ENCODE peak calls at places on chromosome 4, in five cellular contexts. O is heart right ventricle, T is neural progenitor cell, P is AG04450, H is uterus. D is an unnamed sample. For H3K9me3, the result is how much of the 10 kb centered on the place peaks cover.

GRCh38 chr4:143091862-143092261 is 92.9 kb upstream of the USP38 start:
- DNase-seq in T (no peak), O (no peak), P (no peak), H (no peak), D (no peak)

GRCh38 chr4:153661215-153661822 is 22.8 kb upstream of the TLR2 start:
- DNase-seq in P (no peak), H (no peak), O (no peak), T (no peak), D (no peak)

GRCh38 chr4:76977731-76978350 is 28.3 kb downstream of the SEPTIN11 start:
- DNase-seq in H (no peak), T (no peak), O (no peak), P (peak), D (no peak)

GRCh38 chr4:1072830-1073446 is 40.4 kb downstream of the RNF212 start:
- DNase-seq in P (no peak), O (no peak), T (peak), H (peak), D (peak)

GRCh38 chr4:11805837-11806236 is 377.1 kb upstream of the HS3ST1 start:
- DNase-seq in O (no peak), T (peak), H (no peak), P (no peak), D (no peak)

GRCh38 chr4:184668096-184668495 is 18.6 kb downstream of the PRIMPOL start:
- DNase-seq in O (no peak), T (no peak), H (no peak), P (no peak), D (no peak)

GRCh38 chr4:15348236-15348635 is 79.6 kb upstream of the C1QTNF7 start:
- DNase-seq in T (no peak), H (no peak), P (no peak), O (no peak), D (no peak)

GRCh38 chr4:143021384-143021783 is 163.3 kb upstream of the USP38 start:
- DNase-seq in O (no peak), H (no peak), T (no peak), P (no peak), D (no peak)

GRCh38 chr4:2256781-2257191 is 5.1 kb downstream of the MXD4 start:
- DNase-seq in P (no peak), H (peak), O (peak), T (no peak), D (peak)

GRCh38 chr4:174037631-174038030 is 245.8 kb downstream of the FBXO8 start:
- DNase-seq in H (no peak), T (no peak), P (no peak), O (no peak), D (no peak)

DNA sequence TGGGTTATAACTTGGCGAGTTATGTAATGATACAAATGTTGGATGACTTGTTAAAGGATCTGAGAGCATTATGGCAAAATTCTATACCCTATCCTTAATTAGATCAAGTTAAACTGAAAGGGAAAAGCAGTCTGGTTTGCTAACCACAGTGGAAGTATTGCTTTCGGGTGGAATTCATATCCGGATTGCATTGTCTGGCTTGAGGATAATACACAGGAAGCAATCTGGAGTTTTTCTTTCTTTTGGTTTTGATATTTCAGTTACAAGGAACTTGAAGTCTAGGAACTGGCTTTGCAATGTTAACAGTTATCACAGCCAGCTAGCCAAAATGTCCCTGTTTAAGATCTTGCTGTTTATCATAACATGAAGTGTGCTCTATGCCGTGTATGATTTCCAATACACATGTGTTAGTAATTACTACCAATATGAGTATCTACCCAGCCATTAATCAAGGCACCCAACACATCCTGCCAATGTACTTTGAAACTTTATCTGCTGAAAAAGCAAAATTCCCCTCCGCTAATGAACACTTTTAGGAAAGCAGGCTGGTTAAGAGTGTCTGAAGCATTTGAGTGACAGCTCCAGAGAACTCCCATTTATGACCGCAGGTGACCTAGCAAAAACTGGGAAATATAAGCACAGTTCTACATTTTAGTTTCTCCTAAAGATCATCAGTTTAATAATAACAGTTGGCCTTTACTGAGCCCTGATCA is 146.4 kb downstream of the PALLD start:
- DNase-seq in P (no peak), H (no peak), T (no peak), O (no peak), D (no peak)
- H3K4me3 ChIP-seq in P (no peak), H (no peak), T (no peak), O (no peak), D (no peak)

GRCh38 chr4:166994686-166995085 is 239.6 kb downstream of the SPOCK3 start:
- DNase-seq in P (no peak), T (no peak), O (no peak), H (no peak), D (no peak)

GRCh38 chr4:166996216-166996615 is 238.1 kb downstream of the SPOCK3 start:
- DNase-seq in P (no peak), O (no peak), T (no peak), H (no peak), D (no peak)

GRCh38 chr4:167000141-167000852 is 234.0 kb downstream of the SPOCK3 start:
- DNase-seq in T (no peak), O (no peak), H (no peak), P (no peak), D (no peak)
- H3K27ac ChIP-seq in T (no peak), O (no peak), H (no peak), P (no peak), D (no peak)

GRCh38 chr4:25215506-25215905 is 18.3 kb upstream of the PI4K2B start:
- DNase-seq in P (no peak), H (no peak), O (no peak), T (peak), D (no peak)
- H3K9me3 ChIP-seq in P (under half), H (under half), O (under half), T (under half), D (under half)

GRCh38 chr4:88017516-88018302 is 10.3 kb downstream of the PKD2 start:
- DNase-seq in H (no peak), O (no peak), T (no peak), P (peak), D (no peak)
- H3K4me3 ChIP-seq in H (peak), O (no peak), T (no peak), P (no peak), D (no peak)

GRCh38 chr4:152462715-152463114 is 73.2 kb downstream of the FBXW7 start:
- DNase-seq in O (no peak), H (no peak), P (no peak), T (no peak), D (no peak)

GRCh38 chr4:152464030-152464823 is 71.7 kb downstream of the FBXW7 start:
- DNase-seq in P (no peak), T (no peak), H (no peak), O (no peak), D (no peak)

GRCh38 chr4:152460488-152460887 is 75.4 kb downstream of the FBXW7 start:
- DNase-seq in P (peak), T (no peak), H (no peak), O (no peak), D (no peak)

GRCh38 chr4:152462047-152462446 is 73.8 kb downstream of the FBXW7 start:
- DNase-seq in T (no peak), P (no peak), H (no peak), O (no peak), D (no peak)

DNA sequence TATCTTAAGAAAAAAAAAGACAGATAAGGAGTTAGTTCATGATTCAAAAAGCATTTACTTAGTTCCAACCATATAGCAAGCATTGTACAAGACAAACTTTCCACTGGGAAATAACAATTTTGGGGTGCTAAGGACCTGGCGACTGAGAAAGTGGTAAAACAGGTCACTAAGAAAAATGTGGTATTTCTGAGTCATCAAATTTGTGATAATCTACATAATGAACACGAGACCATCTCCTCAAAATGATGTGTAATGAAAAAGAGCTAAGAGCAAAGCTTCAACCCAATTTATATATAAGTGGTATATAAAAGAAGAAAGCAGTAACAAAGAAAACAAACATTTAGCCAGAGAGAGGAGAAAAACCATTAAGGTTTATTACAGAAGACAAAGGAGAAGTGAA is 72.3 kb downstream of the FBXW7 start:
- DNase-seq in T (no peak), P (no peak), O (no peak), H (no peak), D (no peak)
- H3K27ac ChIP-seq in T (no peak), P (no peak), O (no peak), H (no peak), D (no peak)

DNA sequence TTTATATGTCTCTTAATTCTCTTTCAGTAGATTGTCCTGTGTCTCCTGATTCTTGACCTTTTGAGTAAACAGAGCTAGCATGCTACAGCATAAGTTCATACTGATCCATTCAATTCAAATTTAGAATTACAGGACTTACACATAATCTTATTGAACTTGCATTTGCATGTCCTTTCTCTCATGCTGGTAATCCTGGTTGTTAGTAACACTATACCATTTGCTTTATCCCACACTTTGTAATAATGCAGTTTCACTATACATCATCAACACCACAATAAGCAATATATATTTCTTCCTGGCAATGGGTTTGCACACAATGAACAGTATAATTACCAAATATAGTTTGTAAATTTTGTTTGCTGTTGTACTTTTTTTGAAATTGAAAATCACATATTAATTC is 937.2 kb upstream of the GRID2 start:
- DNase-seq in O (no peak), T (no peak), P (no peak), H (no peak), D (no peak)
- H3K9me3 ChIP-seq in O (under half), T (under half), P (under half), H (under half), D (under half)

GRCh38 chr4:6627832-6628231 is 12.7 kb upstream of the MRFAP1 start:
- DNase-seq in O (no peak), H (no peak), P (no peak), T (no peak), D (no peak)

GRCh38 chr4:6625256-6625655 is 15.2 kb upstream of the MRFAP1 start:
- DNase-seq in H (no peak), O (no peak), T (no peak), P (no peak), D (no peak)

GRCh38 chr4:6622744-6623143 is 17.7 kb upstream of the MRFAP1 start:
- DNase-seq in O (no peak), T (no peak), H (no peak), P (no peak), D (no peak)

GRCh38 chr4:6621556-6621927 is 18.9 kb upstream of the MRFAP1 start:
- DNase-seq in O (no peak), T (no peak), H (no peak), P (no peak), D (no peak)

DNA sequence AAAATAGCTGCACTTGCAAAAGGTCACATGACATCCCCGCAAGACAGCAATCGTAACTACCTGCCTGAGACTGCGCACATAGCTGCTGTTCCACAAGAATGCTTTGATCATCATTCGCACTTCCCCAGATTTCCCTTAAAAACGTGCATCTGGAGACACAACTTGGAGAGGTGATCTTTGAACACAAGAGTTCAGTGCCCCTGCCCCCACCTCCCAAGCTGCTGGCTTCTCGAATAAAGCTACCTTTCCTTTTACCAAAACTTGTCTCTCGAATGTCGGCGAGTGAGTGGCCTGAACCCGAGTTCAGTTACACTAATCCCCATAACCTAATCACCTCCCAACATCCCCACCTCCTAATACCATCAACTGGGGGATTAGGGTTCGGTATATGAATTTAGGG is 14.4 kb upstream of the MRFAP1 start:
- DNase-seq in P (no peak), T (no peak), O (no peak), H (no peak), D (no peak)
- H3K4me3 ChIP-seq in P (no peak), T (no peak), O (no peak), H (no peak), D (no peak)